ENCODE peak calls at places on chromosomes 11 and 22, in six cellular contexts. O is nucleus accumbens; Q is stimulated activated naive CD8-positive, alpha-beta T cell treated with anti-CD3 and anti-CD28 coated beads, Interleukin-15, amount 100 ng/mL, for 72 hours; B is activated T-cell treated with anti-CD3 and anti-CD28 coated beads for 1 hour; I is heart right ventricle; P is GM23338. Z is an unnamed sample.

GRCh38 chr22:45553333-45554039 is 50.8 kb downstream of the FBLN1 start:
- DNase-seq in O (peak; percentile 26), Q (peak; percentile 48), B (peak; percentile 37), I (peak; percentile 84), P (peak; percentile 90), Z (peak; percentile 74)

GRCh38 chr11:23947883-23948282 is 549.0 kb upstream of the LUZP2 start:
- DNase-seq in O (no peak), Q (no peak), B (no peak), I (no peak), P (no peak), Z (no peak)

GRCh38 chr22:35177811-35178210 is 79.5 kb upstream of the HMGXB4 start:
- DNase-seq in O (no peak), Q (no peak), B (no peak), I (no peak), P (peak; percentile 54), Z (no peak)

GRCh38 chr11:130050272-130050671 is 19.4 kb upstream of the APLP2 start:
- DNase-seq in O (no peak), Q (no peak), B (no peak), I (no peak), P (no peak), Z (no peak)

GRCh38 chr22:46238541-46238940 is 11.6 kb downstream of the CDPF1 start:
- DNase-seq in O (peak; percentile 42), Q (no peak), B (no peak), I (peak; percentile 43), P (no peak), Z (no peak)

GRCh38 chr22:24445481-24446290 is 18.3 kb downstream of the ADORA2A start:
- DNase-seq in O (no peak), Q (peak; percentile 38), B (no peak), I (no peak), P (no peak), Z (no peak)

GRCh38 chr11:47161134-47161854 is 15.4 kb downstream of the ARFGAP2 start:
- DNase-seq in O (peak; percentile 46), Q (peak; percentile 62), B (peak; percentile 46), I (peak; percentile 45), P (peak; percentile 93), Z (no peak)

GRCh38 chr22:45602824-45603301 is 68.8 kb upstream of the ATXN10 start:
- DNase-seq in O (peak; percentile 8), Q (no peak), B (no peak), I (no peak), P (peak; percentile 83), Z (peak; percentile 67)

GRCh38 chr11:3000032-3000961 is 8.2 kb upstream of the NAP1L4 start:
- DNase-seq in O (peak; percentile 93), Q (no peak), B (no peak), I (peak; percentile 76), P (no peak), Z (no peak)

GRCh38 chr11:40188848-40189247 is 1270.6 kb downstream of the LRRC4C start:
- DNase-seq in O (no peak), Q (no peak), B (no peak), I (no peak), P (no peak), Z (no peak)

Z was measured in T1000.